ENCODE peak calls at places on chromosomes 4 and X, in four cellular contexts. M is K562, U is HepG2, R is HCT116. I is an unnamed sample.

GRCh38 chr4:8860892-8861575 is 10.6 kb downstream of the HMX1 start:
- DNase-seq in U (no peak), M (no peak), R (no peak), I (peak)

GRCh38 chrX:45381841-45382240 is 181.2 kb upstream of the DIPK2B start:
- DNase-seq in U (no peak), M (no peak), R (no peak), I (no peak)

GRCh38 chrX:41384041-41384705 is 50.2 kb downstream of the DDX3X start:
- DNase-seq in U (no peak), R (peak), M (peak), I (no peak)

GRCh38 chr4:60757986-60758385 is 442.1 kb upstream of the ADGRL3 start:
- DNase-seq in R (no peak), M (no peak), U (no peak), I (no peak)

GRCh38 chrX:37692918-37693317 is 7.3 kb downstream of the XK start:
- DNase-seq in U (no peak), M (no peak), R (no peak), I (no peak)

GRCh38 chr4:5477613-5478012 is 230.7 kb downstream of the EVC2 start:
- DNase-seq in M (no peak), U (no peak), R (no peak), I (no peak)

GRCh38 chr4:175412744-175413143 is 399.3 kb downstream of the GPM6A start:
- DNase-seq in M (no peak), R (no peak), U (no peak), I (no peak)

GRCh38 chrX:139194571-139195280 is 335.8 kb upstream of the F9 start:
- DNase-seq in R (no peak), M (peak), U (no peak), I (no peak)

GRCh38 chr4:90349632-90350031 is 222.4 kb downstream of the CCSER1 start:
- DNase-seq in R (no peak), M (no peak), U (no peak), I (no peak)

GRCh38 chr4:14581741-14582140 is 420.5 kb upstream of the CPEB2 start:
- DNase-seq in M (no peak), R (no peak), U (no peak), I (no peak)

GRCh38 chrX:23435575-23435974 is 100.9 kb downstream of the PTCHD1 start:
- DNase-seq in M (no peak), U (no peak), R (no peak), I (no peak)

GRCh38 chrX:24954732-24955131 is 61.0 kb downstream of the ARX start:
- DNase-seq in U (no peak), M (no peak), R (no peak), I (no peak)

GRCh38 chr4:30103455-30103854 is 616.7 kb upstream of the PCDH7 start:
- DNase-seq in M (no peak), U (no peak), R (no peak), I (no peak)

GRCh38 chr4:1608196-1608820 is 75.8 kb downstream of the FAM53A start:
- DNase-seq in M (no peak), R (no peak), U (no peak), I (no peak)

GRCh38 chrX:46713672-46714487 is 45.0 kb downstream of the SLC9A7 start:
- DNase-seq in U (no peak), R (no peak), M (no peak), I (no peak)

GRCh38 chr4:165505991-165506779 is 127.4 kb downstream of the CPE start:
- DNase-seq in M (no peak), R (no peak), U (peak), I (no peak)

GRCh38 chr4:134365852-134366251 is 164.3 kb upstream of the PABPC4L start:
- DNase-seq in M (no peak), R (no peak), U (no peak), I (no peak)

GRCh38 chr4:112520598-112521122 is 4.7 kb upstream of the NEUROG2 start:
- DNase-seq in R (no peak), M (no peak), U (no peak), I (peak)

GRCh38 chr4:4296283-4296846 is 6.3 kb downstream of the ZBTB49 start:
- DNase-seq in M (no peak), U (no peak), R (no peak), I (no peak)

GRCh38 chr4:107951551-107951950 is 20.2 kb downstream of the CYP2U1 start:
- DNase-seq in M (no peak), R (no peak), U (no peak), I (no peak)

GRCh38 chr4:33696586-33696985 is 2547.7 kb downstream of the ARAP2 start:
- DNase-seq in R (no peak), M (no peak), U (no peak), I (no peak)

GRCh38 chrX:153828308-153828707 is 2.0 kb downstream of the PDZD4 start:
- DNase-seq in M (no peak), R (no peak), U (no peak), I (no peak)

GRCh38 chr4:168486961-168487820 is 6.9 kb upstream of the DDX60L start:
- DNase-seq in R (peak), U (no peak), M (peak), I (no peak)

GRCh38 chr4:5912614-5913019 is 19.7 kb upstream of the CRMP1 start:
- DNase-seq in R (no peak), M (no peak), U (no peak), I (peak)

GRCh38 chr4:65665951-65666523 is 4.3 kb downstream of the EPHA5 start:
- DNase-seq in R (no peak), U (no peak), M (no peak), I (no peak)

GRCh38 chr4:119110121-119110520 is 25.5 kb upstream of the MYOZ2 start:
- DNase-seq in R (no peak), M (no peak), U (no peak), I (no peak)

GRCh38 chrX:43973249-43973672 is at the start of gene NDP:
- DNase-seq in R (no peak), M (no peak), U (no peak), I (peak)

GRCh38 chrX:96372313-96373046 is 312.2 kb upstream of the DIAPH2 start:
- DNase-seq in U (peak), M (peak), R (peak), I (peak)
- TF ChIP-seq ZBTB33 in U (no peak), M (no peak), R (no peak), I (no peak)

GRCh38 chr4:121827851-121828250 is 4.2 kb upstream of the CCNA2 start:
- DNase-seq in U (no peak), R (no peak), M (peak), I (no peak)
- TF ChIP-seq ELF1 in U (no peak), R (no peak), M (no peak), I (no peak)

DNA sequence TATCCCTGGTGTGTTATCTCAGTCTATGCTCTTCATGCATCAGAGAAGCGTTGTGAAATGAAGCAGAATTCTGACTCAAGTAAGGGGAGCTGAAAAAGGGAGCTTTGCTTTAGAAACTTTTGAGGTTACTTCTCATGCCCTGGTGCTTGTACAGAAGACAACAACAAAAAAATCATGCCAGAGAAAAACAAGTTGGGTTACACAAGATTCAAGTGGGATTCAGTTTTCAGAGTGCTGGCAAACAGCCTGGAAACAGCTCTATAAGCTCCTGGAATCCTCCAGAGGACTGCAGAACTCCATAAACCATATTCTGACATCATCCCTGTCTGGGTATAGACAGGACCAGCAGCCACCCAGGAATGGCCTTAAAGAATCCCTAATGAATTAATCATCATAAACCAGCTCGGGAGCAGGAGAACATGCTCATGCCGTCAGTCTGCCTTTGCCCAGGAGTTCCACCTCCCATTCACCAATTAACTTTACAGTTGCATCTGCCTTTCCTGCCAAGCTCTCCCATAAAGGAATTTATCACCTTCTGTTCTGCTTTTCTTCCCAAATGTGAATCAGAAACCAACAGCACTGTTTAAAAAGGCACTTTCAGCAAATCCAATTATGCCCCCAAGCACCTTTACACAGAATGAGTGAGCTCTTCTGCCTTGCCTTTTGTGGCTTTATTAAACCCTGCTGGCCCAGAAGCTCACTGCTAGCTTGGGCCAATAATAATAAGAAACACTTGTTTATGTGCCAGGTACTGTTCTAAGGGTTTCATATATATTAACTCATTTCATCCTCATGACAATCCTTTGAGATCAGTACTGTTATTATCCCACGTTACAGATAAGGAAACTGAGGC is 54.5 kb upstream of the FBXW7 start:
- DNase-seq in M (no peak), R (no peak), U (no peak), I (peak)
- TF ChIP-seq ZBTB33 in M (no peak), R (no peak), U (no peak), I (no peak)

DNA sequence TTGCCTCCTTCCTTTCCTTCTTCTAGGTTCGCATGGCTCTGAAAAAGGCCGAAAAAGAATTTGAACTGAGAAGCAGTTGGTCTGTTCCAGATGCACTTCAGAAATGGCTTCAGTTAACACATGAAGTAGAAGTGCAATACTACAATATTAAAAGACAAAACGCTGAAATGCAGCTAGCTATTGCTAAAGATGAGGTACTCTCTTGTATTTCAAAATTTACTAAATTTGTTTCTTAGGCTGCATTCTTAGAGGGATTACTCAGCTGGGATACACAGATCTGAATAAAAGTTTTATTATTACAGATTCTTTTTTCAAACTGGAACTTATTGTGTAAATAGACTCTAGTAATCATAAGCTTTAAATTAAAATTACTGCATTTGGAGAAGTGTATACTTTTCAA is 146.9 kb downstream of the STIM2 start:
- DNase-seq in U (no peak), M (no peak), R (no peak), I (no peak)
- TF ChIP-seq ELF1 in U (no peak), M (no peak), R (no peak), I (no peak)

DNA sequence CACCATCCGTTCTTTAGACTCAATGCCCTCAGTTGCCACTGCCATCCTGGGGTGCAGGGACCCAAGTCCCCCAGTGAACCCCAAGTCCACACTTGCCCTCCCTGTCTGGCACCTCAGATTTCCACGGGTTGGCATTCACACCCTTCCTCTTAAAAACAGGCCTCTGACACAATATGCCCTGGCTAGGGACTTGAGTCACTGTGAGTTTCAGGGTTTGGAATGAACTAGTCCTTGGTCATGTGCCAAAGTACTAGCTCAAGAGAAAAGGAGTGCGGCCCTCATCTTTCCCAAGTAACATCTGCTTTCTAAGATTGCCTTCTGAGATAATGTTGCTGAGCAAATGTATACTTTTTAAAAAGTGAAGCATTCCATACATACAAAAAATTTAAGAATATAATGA is 134.0 kb downstream of the MID1 start:
- DNase-seq in M (no peak), R (no peak), U (no peak), I (no peak)
- TF ChIP-seq ZBTB33 in M (no peak), R (no peak), U (no peak), I (no peak)